ENCODE peak calls at places on chromosomes 11 and 22, in seven cellular contexts. One of them, this sample, is unnamed. For H3K4me1, the result is how much of the 10 kb centered on the place peaks cover.

GRCh38 chr11:83858694-83859093 is 572.5 kb upstream of the CCDC90B start:
- DNase-seq in Panc1: no peak
- DNase-seq in neural progenitor cell: no peak
- DNase-seq in Peyer's patch: no peak
- DNase-seq in SJSA1: no peak
- DNase-seq in cardiac muscle cell: no peak
- DNase-seq in adrenal gland: no peak
- DNase-seq in this sample: no peak

GRCh38 chr22:44920183-44920582 is 89.6 kb downstream of the PHF21B start:
- DNase-seq in Panc1: no peak
- DNase-seq in Peyer's patch: no peak
- DNase-seq in adrenal gland: no peak
- DNase-seq in SJSA1: no peak
- DNase-seq in cardiac muscle cell: no peak
- DNase-seq in neural progenitor cell: no peak
- DNase-seq in this sample: no peak

GRCh38 chr11:67277231-67277961 is 11.1 kb downstream of the GRK2 start:
- DNase-seq in SJSA1: peak
- DNase-seq in neural progenitor cell: peak
- DNase-seq in Peyer's patch: peak
- DNase-seq in Panc1: no peak
- DNase-seq in cardiac muscle cell: peak
- DNase-seq in adrenal gland: peak
- DNase-seq in this sample: peak

GRCh38 chr22:20508815-20509271 is 1.4 kb downstream of the MED15 start:
- DNase-seq in Peyer's patch: no peak
- DNase-seq in cardiac muscle cell: no peak
- DNase-seq in Panc1: no peak
- DNase-seq in neural progenitor cell: no peak
- DNase-seq in adrenal gland: no peak
- DNase-seq in SJSA1: no peak
- DNase-seq in this sample: no peak

GRCh38 chr11:16336721-16337120 is 19.6 kb downstream of the SOX6 start:
- DNase-seq in adrenal gland: no peak
- DNase-seq in neural progenitor cell: no peak
- DNase-seq in Peyer's patch: no peak
- DNase-seq in cardiac muscle cell: no peak
- DNase-seq in Panc1: no peak
- DNase-seq in SJSA1: no peak
- DNase-seq in this sample: no peak

GRCh38 chr11:86990079-86990478 is 34.9 kb upstream of the FZD4 start:
- DNase-seq in Panc1: no peak
- DNase-seq in SJSA1: no peak
- DNase-seq in neural progenitor cell: no peak
- DNase-seq in Peyer's patch: no peak
- DNase-seq in adrenal gland: no peak
- DNase-seq in cardiac muscle cell: no peak
- DNase-seq in this sample: no peak

GRCh38 chr11:62337682-62338181 is 484 bp downstream of the ASRGL1 start:
- DNase-seq in Panc1: no peak
- DNase-seq in neural progenitor cell: peak
- DNase-seq in cardiac muscle cell: peak
- DNase-seq in adrenal gland: peak
- DNase-seq in SJSA1: peak
- DNase-seq in Peyer's patch: peak
- DNase-seq in this sample: no peak

GRCh38 chr11:47270331-47271271 is 668 bp downstream of the MADD start:
- DNase-seq in Panc1: no peak
- DNase-seq in SJSA1: no peak
- DNase-seq in neural progenitor cell: no peak
- DNase-seq in adrenal gland: peak
- DNase-seq in cardiac muscle cell: peak
- DNase-seq in Peyer's patch: peak
- DNase-seq in this sample: peak

GRCh38 chr11:46238967-46239800 is 38.3 kb upstream of the CREB3L1 start:
- DNase-seq in Panc1: no peak
- DNase-seq in adrenal gland: peak
- DNase-seq in SJSA1: peak
- DNase-seq in Peyer's patch: peak
- DNase-seq in cardiac muscle cell: peak
- DNase-seq in neural progenitor cell: peak
- DNase-seq in this sample: peak

GRCh38 chr11:34653851-34654490 is 33.1 kb downstream of the EHF start:
- DNase-seq in cardiac muscle cell: no peak
- DNase-seq in SJSA1: peak
- DNase-seq in adrenal gland: peak
- DNase-seq in Peyer's patch: peak
- DNase-seq in neural progenitor cell: peak
- DNase-seq in Panc1: peak
- DNase-seq in this sample: no peak

GRCh38 chr22:31639640-31640039 is 22.4 kb downstream of the PISD start:
- DNase-seq in Peyer's patch: no peak
- DNase-seq in Panc1: no peak
- DNase-seq in neural progenitor cell: no peak
- DNase-seq in SJSA1: no peak
- DNase-seq in cardiac muscle cell: no peak
- DNase-seq in adrenal gland: no peak
- DNase-seq in this sample: no peak
- H3K4me1 ChIP-seq in Peyer's patch: under half
- H3K4me1 ChIP-seq in Panc1: under half
- H3K4me1 ChIP-seq in neural progenitor cell: under half
- H3K4me1 ChIP-seq in SJSA1: under half
- H3K4me1 ChIP-seq in cardiac muscle cell: under half
- H3K4me1 ChIP-seq in adrenal gland: under half
- H3K4me1 ChIP-seq in this sample: under half

GRCh38 chr22:42719133-42719532 is 1.5 kb downstream of the A4GALT start:
- DNase-seq in cardiac muscle cell: no peak
- DNase-seq in neural progenitor cell: no peak
- DNase-seq in adrenal gland: no peak
- DNase-seq in Peyer's patch: no peak
- DNase-seq in SJSA1: no peak
- DNase-seq in Panc1: no peak
- DNase-seq in this sample: no peak

GRCh38 chr22:42717197-42717967 is 3.3 kb downstream of the A4GALT start:
- DNase-seq in Panc1: no peak
- DNase-seq in SJSA1: no peak
- DNase-seq in adrenal gland: no peak
- DNase-seq in neural progenitor cell: no peak
- DNase-seq in cardiac muscle cell: peak
- DNase-seq in Peyer's patch: no peak
- DNase-seq in this sample: peak

GRCh38 chr22:42719656-42720262 is 911 bp downstream of the A4GALT start:
- DNase-seq in Panc1: no peak
- DNase-seq in neural progenitor cell: peak
- DNase-seq in Peyer's patch: no peak
- DNase-seq in SJSA1: no peak
- DNase-seq in cardiac muscle cell: no peak
- DNase-seq in adrenal gland: no peak
- DNase-seq in this sample: peak

GRCh38 chr22:42721045-42721434 is 370 bp upstream of the A4GALT start:
- DNase-seq in Peyer's patch: no peak
- DNase-seq in Panc1: no peak
- DNase-seq in SJSA1: no peak
- DNase-seq in adrenal gland: no peak
- DNase-seq in neural progenitor cell: peak
- DNase-seq in cardiac muscle cell: no peak
- DNase-seq in this sample: no peak

GRCh38 chr22:42720263-42721044 is at the start of gene A4GALT:
- DNase-seq in cardiac muscle cell: peak
- DNase-seq in Peyer's patch: no peak
- DNase-seq in neural progenitor cell: peak
- DNase-seq in SJSA1: no peak
- DNase-seq in Panc1: no peak
- DNase-seq in adrenal gland: no peak
- DNase-seq in this sample: no peak
- H3K27ac ChIP-seq in cardiac muscle cell: no peak
- H3K27ac ChIP-seq in Peyer's patch: peak
- H3K27ac ChIP-seq in neural progenitor cell: no peak
- H3K27ac ChIP-seq in SJSA1: no peak
- H3K27ac ChIP-seq in Panc1: no peak
- H3K27ac ChIP-seq in adrenal gland: peak
- H3K27ac ChIP-seq in this sample: peak

GRCh38 chr22:46010177-46010867 is 33.4 kb upstream of the WNT7B start:
- DNase-seq in neural progenitor cell: no peak
- DNase-seq in SJSA1: no peak
- DNase-seq in Panc1: no peak
- DNase-seq in cardiac muscle cell: no peak
- DNase-seq in Peyer's patch: peak
- DNase-seq in adrenal gland: no peak
- DNase-seq in this sample: peak

GRCh38 chr22:46008836-46009596 is 32.1 kb upstream of the WNT7B start:
- DNase-seq in adrenal gland: no peak
- DNase-seq in neural progenitor cell: no peak
- DNase-seq in Panc1: no peak
- DNase-seq in Peyer's patch: peak
- DNase-seq in SJSA1: no peak
- DNase-seq in cardiac muscle cell: no peak
- DNase-seq in this sample: peak

GRCh38 chr22:46010951-46011626 is 34.1 kb upstream of the WNT7B start:
- DNase-seq in Panc1: no peak
- DNase-seq in cardiac muscle cell: no peak
- DNase-seq in adrenal gland: no peak
- DNase-seq in Peyer's patch: peak
- DNase-seq in neural progenitor cell: no peak
- DNase-seq in SJSA1: no peak
- DNase-seq in this sample: peak

GRCh38 chr22:46008291-46008690 is 31.3 kb upstream of the WNT7B start:
- DNase-seq in SJSA1: no peak
- DNase-seq in Peyer's patch: no peak
- DNase-seq in neural progenitor cell: no peak
- DNase-seq in adrenal gland: no peak
- DNase-seq in Panc1: no peak
- DNase-seq in cardiac muscle cell: no peak
- DNase-seq in this sample: no peak

DNA sequence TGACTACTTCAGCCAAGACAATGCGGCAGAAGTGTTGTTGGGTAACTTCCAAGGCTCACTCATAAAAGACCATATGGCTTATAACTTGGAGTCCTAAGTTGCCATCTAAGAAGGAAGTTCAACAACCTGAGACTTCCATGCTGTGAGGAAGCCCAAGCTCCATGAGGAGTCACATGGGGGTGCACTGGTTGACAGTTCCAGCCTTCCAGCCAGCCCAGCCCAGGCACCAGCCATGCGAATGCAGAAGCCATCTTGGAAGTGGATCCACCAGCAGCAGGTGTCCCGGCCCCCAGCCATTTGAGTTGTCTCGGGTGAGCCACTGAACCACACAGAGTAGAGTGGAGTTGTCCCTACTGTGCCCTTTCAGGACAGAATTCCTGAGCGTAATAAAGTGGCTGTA is 32.8 kb upstream of the WNT7B start:
- DNase-seq in cardiac muscle cell: no peak
- DNase-seq in adrenal gland: no peak
- DNase-seq in SJSA1: no peak
- DNase-seq in neural progenitor cell: no peak
- DNase-seq in Panc1: no peak
- DNase-seq in Peyer's patch: peak
- DNase-seq in this sample: peak
- H3K4me1 ChIP-seq in cardiac muscle cell: under half
- H3K4me1 ChIP-seq in adrenal gland: under half
- H3K4me1 ChIP-seq in SJSA1: half or more
- H3K4me1 ChIP-seq in neural progenitor cell: under half
- H3K4me1 ChIP-seq in Panc1: under half
- H3K4me1 ChIP-seq in Peyer's patch: under half
- H3K4me1 ChIP-seq in this sample: under half

GRCh38 chr22:37229805-37230672 is 14.0 kb downstream of the RAC2 start:
- DNase-seq in SJSA1: peak
- DNase-seq in Peyer's patch: peak
- DNase-seq in cardiac muscle cell: no peak
- DNase-seq in Panc1: no peak
- DNase-seq in neural progenitor cell: no peak
- DNase-seq in adrenal gland: no peak
- DNase-seq in this sample: no peak
- H3K27ac ChIP-seq in SJSA1: peak
- H3K27ac ChIP-seq in Peyer's patch: peak
- H3K27ac ChIP-seq in cardiac muscle cell: no peak
- H3K27ac ChIP-seq in Panc1: peak
- H3K27ac ChIP-seq in neural progenitor cell: no peak
- H3K27ac ChIP-seq in adrenal gland: peak
- H3K27ac ChIP-seq in this sample: no peak

DNA sequence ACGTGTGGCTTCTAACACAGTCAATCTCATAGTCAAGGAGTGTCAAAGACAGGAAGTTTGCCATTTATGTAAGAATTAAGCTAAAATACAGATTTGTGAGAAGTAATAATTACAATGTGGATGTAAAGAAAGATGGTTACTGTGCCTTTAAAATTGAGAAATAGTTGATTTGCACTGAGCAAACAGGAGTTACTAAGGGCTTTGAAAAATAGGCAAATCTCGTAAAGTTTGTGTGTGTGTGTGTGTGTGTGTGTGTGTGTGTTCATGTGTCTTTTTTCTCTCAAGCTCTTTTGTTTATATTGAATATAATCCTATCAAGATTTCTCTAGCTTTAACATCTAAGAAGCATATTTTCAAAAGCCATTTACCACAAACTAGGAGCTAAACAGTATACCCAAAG is 2284.5 kb downstream of the LRRC4C start:
- DNase-seq in Panc1: no peak
- DNase-seq in neural progenitor cell: no peak
- DNase-seq in SJSA1: no peak
- DNase-seq in cardiac muscle cell: no peak
- DNase-seq in adrenal gland: no peak
- DNase-seq in Peyer's patch: no peak
- DNase-seq in this sample: no peak
- H3K4me1 ChIP-seq in Panc1: under half
- H3K4me1 ChIP-seq in neural progenitor cell: under half
- H3K4me1 ChIP-seq in SJSA1: under half
- H3K4me1 ChIP-seq in cardiac muscle cell: under half
- H3K4me1 ChIP-seq in adrenal gland: under half
- H3K4me1 ChIP-seq in Peyer's patch: under half
- H3K4me1 ChIP-seq in this sample: under half

GRCh38 chr11:5674391-5674790 is 10.5 kb downstream of the TRIM5 start:
- DNase-seq in Panc1: no peak
- DNase-seq in Peyer's patch: no peak
- DNase-seq in cardiac muscle cell: no peak
- DNase-seq in neural progenitor cell: no peak
- DNase-seq in adrenal gland: no peak
- DNase-seq in SJSA1: no peak
- DNase-seq in this sample: no peak
- H3K27ac ChIP-seq in Panc1: no peak
- H3K27ac ChIP-seq in Peyer's patch: no peak
- H3K27ac ChIP-seq in cardiac muscle cell: no peak
- H3K27ac ChIP-seq in neural progenitor cell: no peak
- H3K27ac ChIP-seq in adrenal gland: no peak
- H3K27ac ChIP-seq in SJSA1: no peak
- H3K27ac ChIP-seq in this sample: no peak

GRCh38 chr22:17746916-17747315 is 27.4 kb downstream of the BID start:
- DNase-seq in Peyer's patch: no peak
- DNase-seq in neural progenitor cell: no peak
- DNase-seq in Panc1: no peak
- DNase-seq in adrenal gland: no peak
- DNase-seq in SJSA1: no peak
- DNase-seq in cardiac muscle cell: no peak
- DNase-seq in this sample: no peak
- H3K4me1 ChIP-seq in Peyer's patch: under half
- H3K4me1 ChIP-seq in neural progenitor cell: under half
- H3K4me1 ChIP-seq in Panc1: under half
- H3K4me1 ChIP-seq in adrenal gland: under half
- H3K4me1 ChIP-seq in SJSA1: under half
- H3K4me1 ChIP-seq in cardiac muscle cell: under half
- H3K4me1 ChIP-seq in this sample: under half

GRCh38 chr11:36508743-36509142 is 1.3 kb downstream of the TRAF6 start:
- DNase-seq in Panc1: no peak
- DNase-seq in cardiac muscle cell: no peak
- DNase-seq in adrenal gland: no peak
- DNase-seq in neural progenitor cell: no peak
- DNase-seq in Peyer's patch: no peak
- DNase-seq in SJSA1: no peak
- DNase-seq in this sample: no peak
- H3K27ac ChIP-seq in Panc1: peak
- H3K27ac ChIP-seq in cardiac muscle cell: peak
- H3K27ac ChIP-seq in adrenal gland: peak
- H3K27ac ChIP-seq in neural progenitor cell: no peak
- H3K27ac ChIP-seq in Peyer's patch: peak
- H3K27ac ChIP-seq in SJSA1: no peak
- H3K27ac ChIP-seq in this sample: peak

This sample was measured in uterus.